ENCODE peak calls at places on chromosomes 6 and 20, in nine cellular contexts. One of them, this sample, is unnamed.

GRCh38 chr20:12086359-12086758 is 168.7 kb downstream of the BTBD3 start:
- DNase-seq in choroid plexus epithelial cell: peak; percentile 48
- DNase-seq in fibroblast of the aortic adventitia: peak; percentile 18
- DNase-seq in breast epithelium: no peak
- DNase-seq in astrocyte of the cerebellum: no peak
- DNase-seq in B cell: no peak
- DNase-seq in GM12865: no peak
- DNase-seq in tibial artery: no peak
- DNase-seq in Panc1: no peak
- DNase-seq in this sample: no peak

GRCh38 chr6:43956478-43956877 is 170.8 kb downstream of the MRPL14 start:
- DNase-seq in choroid plexus epithelial cell: no peak
- DNase-seq in fibroblast of the aortic adventitia: no peak
- DNase-seq in breast epithelium: no peak
- DNase-seq in astrocyte of the cerebellum: no peak
- DNase-seq in B cell: no peak
- DNase-seq in GM12865: no peak
- DNase-seq in tibial artery: no peak
- DNase-seq in Panc1: no peak
- DNase-seq in this sample: no peak

GRCh38 chr20:36121981-36122930 is 32.3 kb upstream of the EPB41L1 start:
- DNase-seq in choroid plexus epithelial cell: no peak
- DNase-seq in fibroblast of the aortic adventitia: no peak
- DNase-seq in breast epithelium: peak; percentile 89
- DNase-seq in astrocyte of the cerebellum: no peak
- DNase-seq in B cell: no peak
- DNase-seq in GM12865: no peak
- DNase-seq in tibial artery: no peak
- DNase-seq in Panc1: no peak
- DNase-seq in this sample: no peak

GRCh38 chr6:109998159-109998785 is 20.2 kb downstream of the GPR6 start:
- DNase-seq in choroid plexus epithelial cell: peak; percentile 18
- DNase-seq in fibroblast of the aortic adventitia: no peak
- DNase-seq in breast epithelium: no peak
- DNase-seq in astrocyte of the cerebellum: no peak
- DNase-seq in B cell: no peak
- DNase-seq in GM12865: no peak
- DNase-seq in tibial artery: no peak
- DNase-seq in Panc1: no peak
- DNase-seq in this sample: no peak

GRCh38 chr6:23446394-23447001 is 679.5 kb upstream of the NRSN1 start:
- DNase-seq in choroid plexus epithelial cell: peak; percentile 82
- DNase-seq in fibroblast of the aortic adventitia: peak; percentile 52
- DNase-seq in breast epithelium: no peak
- DNase-seq in astrocyte of the cerebellum: peak; percentile 55
- DNase-seq in B cell: no peak
- DNase-seq in GM12865: peak; percentile 24
- DNase-seq in tibial artery: no peak
- DNase-seq in Panc1: peak; percentile 12
- DNase-seq in this sample: no peak

GRCh38 chr20:45801851-45802250 is 10.1 kb downstream of the DNTTIP1 start:
- DNase-seq in choroid plexus epithelial cell: no peak
- DNase-seq in fibroblast of the aortic adventitia: no peak
- DNase-seq in breast epithelium: no peak
- DNase-seq in astrocyte of the cerebellum: no peak
- DNase-seq in B cell: no peak
- DNase-seq in GM12865: no peak
- DNase-seq in tibial artery: no peak
- DNase-seq in Panc1: no peak
- DNase-seq in this sample: no peak

GRCh38 chr6:163964778-163965177 is 550.3 kb downstream of the QKI start:
- DNase-seq in choroid plexus epithelial cell: no peak
- DNase-seq in fibroblast of the aortic adventitia: no peak
- DNase-seq in breast epithelium: no peak
- DNase-seq in astrocyte of the cerebellum: no peak
- DNase-seq in B cell: no peak
- DNase-seq in GM12865: no peak
- DNase-seq in tibial artery: no peak
- DNase-seq in Panc1: no peak
- DNase-seq in this sample: no peak

GRCh38 chr6:97440590-97441176 is 157.7 kb upstream of the MMS22L start:
- DNase-seq in choroid plexus epithelial cell: peak; percentile 63
- DNase-seq in fibroblast of the aortic adventitia: peak; percentile 25
- DNase-seq in breast epithelium: no peak
- DNase-seq in astrocyte of the cerebellum: no peak
- DNase-seq in B cell: no peak
- DNase-seq in GM12865: peak; percentile 49
- DNase-seq in tibial artery: no peak
- DNase-seq in Panc1: peak; percentile 12
- DNase-seq in this sample: peak; percentile 24

GRCh38 chr6:16781348-16782169 is 20.3 kb upstream of the ATXN1 start:
- DNase-seq in choroid plexus epithelial cell: peak; percentile 15
- DNase-seq in fibroblast of the aortic adventitia: no peak
- DNase-seq in breast epithelium: no peak
- DNase-seq in astrocyte of the cerebellum: no peak
- DNase-seq in B cell: no peak
- DNase-seq in GM12865: peak; percentile 32
- DNase-seq in tibial artery: no peak
- DNase-seq in Panc1: no peak
- DNase-seq in this sample: no peak

GRCh38 chr20:19835533-19836222 is 77.6 kb downstream of the RIN2 start:
- DNase-seq in choroid plexus epithelial cell: no peak
- DNase-seq in fibroblast of the aortic adventitia: no peak
- DNase-seq in breast epithelium: no peak
- DNase-seq in astrocyte of the cerebellum: no peak
- DNase-seq in B cell: no peak
- DNase-seq in GM12865: no peak
- DNase-seq in tibial artery: no peak
- DNase-seq in Panc1: no peak
- DNase-seq in this sample: no peak

GRCh38 chr20:1333462-1334369 is 4.8 kb upstream of the SDCBP2 start:
- DNase-seq in choroid plexus epithelial cell: no peak
- DNase-seq in fibroblast of the aortic adventitia: no peak
- DNase-seq in breast epithelium: peak; percentile 10
- DNase-seq in astrocyte of the cerebellum: no peak
- DNase-seq in B cell: no peak
- DNase-seq in GM12865: no peak
- DNase-seq in tibial artery: peak; percentile 34
- DNase-seq in Panc1: no peak
- DNase-seq in this sample: no peak

GRCh38 chr20:1334370-1334731 is 5.4 kb upstream of the SDCBP2 start:
- DNase-seq in choroid plexus epithelial cell: no peak
- DNase-seq in fibroblast of the aortic adventitia: no peak
- DNase-seq in breast epithelium: no peak
- DNase-seq in astrocyte of the cerebellum: no peak
- DNase-seq in B cell: no peak
- DNase-seq in GM12865: no peak
- DNase-seq in tibial artery: no peak
- DNase-seq in Panc1: no peak
- DNase-seq in this sample: no peak

GRCh38 chr20:1332749-1333300 is 3.9 kb upstream of the SDCBP2 start:
- DNase-seq in choroid plexus epithelial cell: no peak
- DNase-seq in fibroblast of the aortic adventitia: no peak
- DNase-seq in breast epithelium: no peak
- DNase-seq in astrocyte of the cerebellum: no peak
- DNase-seq in B cell: no peak
- DNase-seq in GM12865: no peak
- DNase-seq in tibial artery: peak; percentile 34
- DNase-seq in Panc1: no peak
- DNase-seq in this sample: no peak

GRCh38 chr20:1335961-1336698 is 7.2 kb upstream of the SDCBP2 start:
- DNase-seq in choroid plexus epithelial cell: no peak
- DNase-seq in fibroblast of the aortic adventitia: no peak
- DNase-seq in breast epithelium: no peak
- DNase-seq in astrocyte of the cerebellum: no peak
- DNase-seq in B cell: no peak
- DNase-seq in GM12865: no peak
- DNase-seq in tibial artery: peak; percentile 52
- DNase-seq in Panc1: no peak
- DNase-seq in this sample: no peak

DNA sequence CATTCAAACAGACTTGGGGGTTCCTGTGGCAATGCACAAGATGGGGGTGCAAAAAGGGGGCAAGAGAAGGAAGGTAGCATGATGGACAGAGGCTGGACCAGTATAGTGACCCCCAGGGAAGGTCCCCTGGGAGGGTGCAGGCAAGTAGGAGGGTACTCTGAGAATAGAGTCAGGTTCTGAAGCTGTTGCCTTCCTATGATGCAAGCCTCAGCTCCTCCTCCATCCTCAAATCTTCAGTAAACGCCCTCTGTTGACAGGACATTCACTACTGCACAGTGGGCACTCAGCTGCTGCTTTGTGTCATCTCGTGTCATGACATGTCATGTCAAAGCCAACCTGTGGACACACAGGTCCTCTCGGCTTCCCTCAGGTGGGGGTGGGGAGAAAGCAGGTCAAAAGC is 5.8 kb upstream of the SDCBP2 start:
- DNase-seq in choroid plexus epithelial cell: no peak
- DNase-seq in fibroblast of the aortic adventitia: no peak
- DNase-seq in breast epithelium: peak; percentile 5
- DNase-seq in astrocyte of the cerebellum: no peak
- DNase-seq in B cell: no peak
- DNase-seq in GM12865: peak; percentile 37
- DNase-seq in tibial artery: no peak
- DNase-seq in Panc1: no peak
- DNase-seq in this sample: no peak
- TF ChIP-seq CTCF in choroid plexus epithelial cell: peak; percentile 15
- TF ChIP-seq CTCF in fibroblast of the aortic adventitia: no peak
- TF ChIP-seq CTCF in breast epithelium: no peak
- TF ChIP-seq CTCF in astrocyte of the cerebellum: no peak
- TF ChIP-seq CTCF in B cell: no peak
- TF ChIP-seq CTCF in GM12865: no peak
- TF ChIP-seq CTCF in tibial artery: no peak
- TF ChIP-seq CTCF in Panc1: no peak
- TF ChIP-seq CTCF in this sample: no peak

GRCh38 chr20:44271915-44272663 is 25.0 kb downstream of the GDAP1L1 start:
- DNase-seq in choroid plexus epithelial cell: no peak
- DNase-seq in fibroblast of the aortic adventitia: no peak
- DNase-seq in breast epithelium: no peak
- DNase-seq in astrocyte of the cerebellum: no peak
- DNase-seq in B cell: no peak
- DNase-seq in GM12865: no peak
- DNase-seq in tibial artery: no peak
- DNase-seq in Panc1: no peak
- DNase-seq in this sample: no peak
- TF ChIP-seq CTCF in choroid plexus epithelial cell: peak; percentile 33
- TF ChIP-seq CTCF in fibroblast of the aortic adventitia: no peak
- TF ChIP-seq CTCF in breast epithelium: no peak
- TF ChIP-seq CTCF in astrocyte of the cerebellum: no peak
- TF ChIP-seq CTCF in B cell: no peak
- TF ChIP-seq CTCF in GM12865: no peak
- TF ChIP-seq CTCF in tibial artery: no peak
- TF ChIP-seq CTCF in Panc1: no peak
- TF ChIP-seq CTCF in this sample: peak; percentile 31

DNA sequence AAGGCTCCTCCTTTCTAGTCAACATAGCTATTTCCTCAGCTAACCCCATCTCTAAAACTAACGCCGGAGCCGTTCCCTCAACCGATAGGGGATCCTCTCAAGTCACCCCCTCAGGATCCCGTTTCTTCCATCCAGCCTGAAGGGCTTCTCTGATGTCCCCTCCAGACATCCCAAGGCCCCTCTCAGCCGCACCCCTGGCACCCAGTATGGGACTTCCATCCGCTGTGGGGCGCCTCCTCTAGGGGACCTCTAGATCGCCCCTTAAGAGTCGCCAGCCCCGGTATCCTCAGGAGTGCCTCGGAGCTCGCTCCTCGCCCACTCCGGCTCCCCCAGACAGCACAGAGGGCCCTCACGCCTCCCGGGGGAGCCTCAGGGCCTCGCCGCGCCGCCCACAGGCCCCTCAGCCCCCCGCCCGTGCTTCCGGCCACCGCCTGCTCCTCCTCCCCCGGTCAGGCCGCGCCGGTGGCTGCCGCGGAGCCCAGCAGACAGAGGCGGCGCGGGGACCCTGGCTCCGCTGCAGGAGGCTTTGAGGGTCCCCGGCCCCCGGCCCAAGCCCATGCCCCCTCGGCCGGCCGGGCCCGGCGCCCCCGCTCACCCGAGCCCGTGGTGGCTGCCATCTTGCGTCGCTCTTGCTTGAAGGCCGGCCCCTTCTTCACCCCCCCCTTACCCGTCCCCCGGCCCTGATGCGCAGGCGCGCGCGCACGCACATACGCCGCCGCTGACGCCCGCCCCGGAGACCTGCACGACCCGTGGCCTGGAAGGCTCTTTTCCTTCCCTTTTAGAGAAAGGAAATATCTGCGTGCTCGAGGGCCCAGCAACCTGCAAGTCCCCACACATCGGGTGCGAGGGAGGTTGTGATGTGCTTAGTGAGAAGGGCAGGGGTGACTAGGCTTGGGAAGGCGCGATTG is at the start of gene UBE2V1:
- DNase-seq in choroid plexus epithelial cell: peak; percentile 91
- DNase-seq in fibroblast of the aortic adventitia: peak; percentile 78
- DNase-seq in breast epithelium: peak; percentile 88
- DNase-seq in astrocyte of the cerebellum: no peak
- DNase-seq in B cell: peak; percentile 94
- DNase-seq in GM12865: peak; percentile 94
- DNase-seq in tibial artery: peak; percentile 96
- DNase-seq in Panc1: no peak
- DNase-seq in this sample: peak; percentile 63
- TF ChIP-seq CTCF in choroid plexus epithelial cell: peak; percentile 58
- TF ChIP-seq CTCF in fibroblast of the aortic adventitia: peak; percentile 52
- TF ChIP-seq CTCF in breast epithelium: peak; percentile 31
- TF ChIP-seq CTCF in astrocyte of the cerebellum: peak; percentile 44
- TF ChIP-seq CTCF in B cell: peak; percentile 51
- TF ChIP-seq CTCF in GM12865: peak; percentile 43
- TF ChIP-seq CTCF in tibial artery: no peak
- TF ChIP-seq CTCF in Panc1: peak; percentile 58
- TF ChIP-seq CTCF in this sample: peak; percentile 72

GRCh38 chr6:158559895-158560786 is at the start of gene TMEM181:
- DNase-seq in choroid plexus epithelial cell: peak; percentile 84
- DNase-seq in fibroblast of the aortic adventitia: peak; percentile 76
- DNase-seq in breast epithelium: peak; percentile 69
- DNase-seq in astrocyte of the cerebellum: peak; percentile 48
- DNase-seq in B cell: peak; percentile 94
- DNase-seq in GM12865: peak; percentile 92
- DNase-seq in tibial artery: peak; percentile 90
- DNase-seq in Panc1: peak; percentile 25
- DNase-seq in this sample: peak; percentile 64
- TF ChIP-seq CTCF in choroid plexus epithelial cell: peak; percentile 7
- TF ChIP-seq CTCF in fibroblast of the aortic adventitia: no peak
- TF ChIP-seq CTCF in breast epithelium: no peak
- TF ChIP-seq CTCF in astrocyte of the cerebellum: no peak
- TF ChIP-seq CTCF in B cell: no peak
- TF ChIP-seq CTCF in GM12865: no peak
- TF ChIP-seq CTCF in tibial artery: no peak
- TF ChIP-seq CTCF in Panc1: no peak
- TF ChIP-seq CTCF in this sample: no peak

GRCh38 chr6:30075094-30075986 is at the start of gene RNF39:
- DNase-seq in choroid plexus epithelial cell: no peak
- DNase-seq in fibroblast of the aortic adventitia: no peak
- DNase-seq in breast epithelium: no peak
- DNase-seq in astrocyte of the cerebellum: no peak
- DNase-seq in B cell: peak; percentile 40
- DNase-seq in GM12865: no peak
- DNase-seq in tibial artery: no peak
- DNase-seq in Panc1: no peak
- DNase-seq in this sample: no peak
- TF ChIP-seq CTCF in choroid plexus epithelial cell: peak; percentile 47
- TF ChIP-seq CTCF in fibroblast of the aortic adventitia: peak; percentile 25
- TF ChIP-seq CTCF in breast epithelium: peak; percentile 31
- TF ChIP-seq CTCF in astrocyte of the cerebellum: peak; percentile 31
- TF ChIP-seq CTCF in B cell: no peak
- TF ChIP-seq CTCF in GM12865: peak; percentile 37
- TF ChIP-seq CTCF in tibial artery: no peak
- TF ChIP-seq CTCF in Panc1: peak; percentile 80
- TF ChIP-seq CTCF in this sample: peak; percentile 61

This sample was measured in HFFc6.